ENCODE peak calls at places on chromosome 7, in eight cellular contexts. K, Y, P, C, Q, B, U and E are unnamed samples.

GRCh38 chr7:25356534-25357151 is 128.4 kb upstream of the NPVF start:
- DNase-seq in Y (no peak), C (no peak), P (peak; percentile 3), B (no peak), K (no peak), U (no peak), Q (no peak), E (no peak)

GRCh38 chr7:5212633-5213285 is 22.7 kb downstream of the WIPI2 start:
- DNase-seq in K (no peak), C (no peak), U (no peak), Q (no peak), B (no peak), Y (no peak), P (no peak), E (no peak)

GRCh38 chr7:103710247-103710646 is 264.2 kb upstream of the SLC26A5 start:
- DNase-seq in P (no peak), U (no peak), Q (no peak), B (no peak), K (no peak), C (no peak), Y (peak; percentile 55), E (no peak)

GRCh38 chr7:74066626-74067025 is 17.0 kb upstream of the LIMK1 start:
- DNase-seq in B (no peak), P (no peak), K (no peak), C (no peak), Q (no peak), U (no peak), Y (no peak), E (no peak)

GRCh38 chr7:113285411-113285810 is 167.1 kb upstream of the SMIM30 start:
- DNase-seq in K (no peak), Q (no peak), U (no peak), Y (peak; percentile 54), C (no peak), P (no peak), B (no peak), E (no peak)

GRCh38 chr7:13990319-13990983 is 985 bp upstream of the ETV1 start:
- DNase-seq in P (peak; percentile 81), U (peak; percentile 24), B (peak; percentile 16), Y (peak; percentile 38), Q (peak; percentile 77), C (peak; percentile 93), K (no peak), E (peak; percentile 56)

GRCh38 chr7:134593530-134594392 is 44.9 kb downstream of the AKR1B15 start:
- DNase-seq in Y (peak; percentile 84), C (peak; percentile 94), K (no peak), Q (no peak), P (no peak), B (no peak), U (no peak), E (peak; percentile 99)

GRCh38 chr7:4239991-4240812 is 441.9 kb upstream of the FOXK1 start:
- DNase-seq in P (no peak), Y (no peak), K (no peak), U (no peak), B (no peak), Q (no peak), C (no peak), E (no peak)

GRCh38 chr7:76155938-76156337 is 45.8 kb upstream of the SRRM3 start:
- DNase-seq in Q (no peak), B (no peak), Y (peak; percentile 34), C (peak; percentile 46), U (no peak), P (no peak), K (no peak), E (peak; percentile 32)

GRCh38 chr7:14040528-14040927 is 51.1 kb upstream of the ETV1 start:
- DNase-seq in K (no peak), Q (no peak), B (no peak), U (no peak), Y (no peak), C (no peak), P (no peak), E (no peak)

GRCh38 chr7:93228302-93228701 is 2.0 kb upstream of the HEPACAM2 start:
- DNase-seq in C (peak; percentile 80), Y (peak; percentile 57), K (no peak), U (peak; percentile 68), P (peak; percentile 74), B (peak; percentile 25), Q (peak; percentile 51), E (peak; percentile 79)

GRCh38 chr7:132138817-132139216 is 437.5 kb downstream of the PLXNA4 start:
- DNase-seq in K (no peak), B (no peak), Y (no peak), P (no peak), Q (no peak), C (no peak), U (no peak), E (no peak)

GRCh38 chr7:45160374-45160773 is 2.8 kb downstream of the RAMP3 start:
- DNase-seq in Q (no peak), P (no peak), B (no peak), C (no peak), U (no peak), Y (no peak), K (no peak), E (no peak)

GRCh38 chr7:47786557-47787248 is 161.6 kb downstream of the PKD1L1 start:
- DNase-seq in U (no peak), B (peak; percentile 98), C (peak; percentile 100), Y (peak; percentile 100), K (no peak), P (no peak), Q (no peak), E (peak; percentile 81)

GRCh38 chr7:24227603-24228359 is 56.2 kb upstream of the NPY start:
- DNase-seq in Q (no peak), P (no peak), C (no peak), U (peak; percentile 37), B (no peak), Y (no peak), K (peak; percentile 5), E (no peak)

GRCh38 chr7:103065666-103066065 is 8.9 kb downstream of the FBXL13 start:
- DNase-seq in U (peak; percentile 36), C (peak; percentile 41), Y (peak; percentile 58), P (no peak), B (no peak), K (peak; percentile 47), Q (peak; percentile 17), E (peak; percentile 91)

GRCh38 chr7:149680316-149681025 is 92.9 kb downstream of the ZNF467 start:
- DNase-seq in P (no peak), B (no peak), K (no peak), Q (no peak), C (no peak), Y (peak; percentile 50), U (no peak), E (no peak)